ENCODE peak calls at places on chromosomes 11 and 22, in eight cellular contexts. Q is gastrocnemius medialis, A is RKO, Z is astrocyte, U is T-cell, J is HS-5, P is NCI-H524, W is SW 1271. E is an unnamed sample.

GRCh38 chr11:83162377-83162776 is 5.4 kb downstream of the PCF11 start:
- DNase-seq in P (no peak), J (no peak), U (no peak), Q (no peak), A (no peak), Z (no peak), W (no peak), E (no peak)

GRCh38 chr11:11808992-11809583 is 32.7 kb upstream of the USP47 start:
- DNase-seq in J (no peak), U (no peak), Q (no peak), A (peak), P (no peak), Z (no peak), W (no peak), E (no peak)

GRCh38 chr11:33366918-33367317 is 109.7 kb downstream of the HIPK3 start:
- DNase-seq in Q (no peak), U (no peak), W (no peak), J (no peak), P (no peak), Z (no peak), A (no peak), E (no peak)

GRCh38 chr11:76652989-76653673 is 17.4 kb downstream of the LRRC32 start:
- DNase-seq in P (no peak), U (no peak), J (no peak), W (no peak), Z (no peak), Q (no peak), A (no peak), E (no peak)

GRCh38 chr11:61815790-61816735 is 740 bp downstream of the FADS1 start:
- DNase-seq in W (peak), A (no peak), P (peak), Z (peak), Q (no peak), U (peak), J (peak), E (no peak)

GRCh38 chr11:31887180-31887579 is 76.1 kb upstream of the PAX6 start:
- DNase-seq in U (no peak), Q (no peak), W (no peak), P (peak), J (no peak), A (no peak), Z (no peak), E (no peak)

GRCh38 chr22:20441631-20442484 is 4.2 kb upstream of the SCARF2 start:
- DNase-seq in U (no peak), J (no peak), W (no peak), Z (no peak), A (no peak), P (no peak), Q (no peak), E (no peak)

GRCh38 chr11:85752890-85753581 is 57.9 kb downstream of the SYTL2 start:
- DNase-seq in Q (no peak), P (no peak), Z (no peak), W (no peak), U (peak), J (no peak), A (no peak), E (no peak)

GRCh38 chr22:41905411-41906202 is 9.3 kb downstream of the SHISA8 start:
- DNase-seq in P (no peak), U (no peak), W (no peak), Q (no peak), J (no peak), A (no peak), Z (no peak), E (no peak)

GRCh38 chr22:37747090-37747714 is 50.4 kb downstream of the TRIOBP start:
- DNase-seq in W (peak), Q (no peak), P (no peak), U (no peak), J (no peak), Z (peak), A (peak), E (no peak)

GRCh38 chr22:23670378-23671295 is 20.2 kb upstream of the RGL4 start:
- DNase-seq in U (no peak), P (no peak), J (no peak), Q (no peak), A (no peak), Z (no peak), W (no peak), E (no peak)

GRCh38 chr11:358129-358805 is 11.0 kb upstream of the B4GALNT4 start:
- DNase-seq in Z (no peak), Q (no peak), P (no peak), U (no peak), J (no peak), W (no peak), A (no peak), E (no peak)

GRCh38 chr11:2173150-2173693 is 1.6 kb upstream of the TH start:
- DNase-seq in W (no peak), U (no peak), J (no peak), A (no peak), Q (no peak), P (no peak), Z (no peak), E (no peak)

GRCh38 chr11:125948278-125949051 is 2.6 kb downstream of the VSIG10L2 start:
- DNase-seq in P (no peak), J (no peak), A (no peak), Q (no peak), Z (no peak), U (no peak), W (no peak), E (no peak)

GRCh38 chr11:75369846-75370245 is 18.4 kb upstream of the ARRB1 start:
- DNase-seq in Q (no peak), Z (no peak), J (no peak), P (no peak), W (no peak), A (no peak), U (no peak), E (no peak)

GRCh38 chr22:36439481-36440271 is 41.8 kb downstream of the TXN2 start:
- DNase-seq in W (peak), U (no peak), Q (no peak), P (peak), J (peak), A (peak), Z (peak), E (peak)

GRCh38 chr22:39148727-39149535 is 3.5 kb downstream of the CBX7 start:
- DNase-seq in P (no peak), J (no peak), U (peak), Q (no peak), W (no peak), A (no peak), Z (no peak), E (no peak)

GRCh38 chr11:118241191-118242098 is 10.7 kb downstream of the MPZL3 start:
- DNase-seq in A (peak), J (no peak), P (no peak), W (peak), U (no peak), Z (peak), Q (no peak), E (no peak)

GRCh38 chr22:22554324-22555284 is 4.5 kb downstream of the PRAME start:
- DNase-seq in Q (no peak), U (no peak), J (no peak), W (no peak), Z (no peak), P (no peak), A (no peak), E (no peak)

GRCh38 chr11:695332-695605 is 247 bp upstream of the DEAF1 start:
- DNase-seq in J (no peak), W (no peak), A (no peak), U (no peak), Z (no peak), Q (no peak), P (no peak), E (no peak)

GRCh38 chr11:47406896-47407745 is 1.3 kb upstream of the SLC39A13 start:
- DNase-seq in U (no peak), J (no peak), W (no peak), Z (no peak), P (no peak), Q (no peak), A (no peak), E (no peak)

GRCh38 chr11:1870721-1871466 is 18.0 kb downstream of the LSP1 start:
- DNase-seq in J (no peak), P (peak), W (no peak), Q (no peak), A (no peak), U (peak), Z (no peak), E (no peak)